ENCODE peak calls at places on chromosomes 12 and 14, in six cellular contexts. W, D, B, J, N and T are unnamed samples.

GRCh38 chr14:65949711-65950516 is 536.3 kb upstream of the CCDC196 start:
- DNase-seq in W (peak; percentile 3), D (peak; percentile 7), B (peak; percentile 41), J (peak; percentile 82), N (peak; percentile 39), T (peak; percentile 71)

GRCh38 chr14:94710731-94711130 is 59.2 kb downstream of the GSC start:
- DNase-seq in W (no peak), D (no peak), B (no peak), J (no peak), N (no peak), T (no peak)

GRCh38 chr12:6303046-6303445 is 7.4 kb upstream of the PLEKHG6 start:
- DNase-seq in W (no peak), D (no peak), B (no peak), J (no peak), N (no peak), T (no peak)

GRCh38 chr12:11561416-11561815 is 88.1 kb upstream of the ETV6 start:
- DNase-seq in W (no peak), D (no peak), B (no peak), J (no peak), N (no peak), T (no peak)

GRCh38 chr12:98870521-98870920 is 225.4 kb downstream of the APAF1 start:
- DNase-seq in W (no peak), D (no peak), B (no peak), J (no peak), N (no peak), T (peak; percentile 72)

GRCh38 chr14:67650694-67651093 is 23.7 kb downstream of the VTI1B start:
- DNase-seq in W (no peak), D (peak; percentile 49), B (peak; percentile 90), J (no peak), N (no peak), T (no peak)

GRCh38 chr12:6767592-6768384 is 1.6 kb downstream of the PTMS start:
- DNase-seq in W (no peak), D (no peak), B (peak; percentile 31), J (no peak), N (no peak), T (peak; percentile 48)

GRCh38 chr14:85241022-85241880 is 288.7 kb upstream of the FLRT2 start:
- DNase-seq in W (peak; percentile 59), D (no peak), B (no peak), J (no peak), N (no peak), T (no peak)